ENCODE peak calls at places on chromosomes 6 and 20, in seven cellular contexts. One of them, this sample, is unnamed.

GRCh38 chr6:159919011-159919511 is 28.3 kb downstream of the MAS1 start:
- DNase-seq in right atrium auricular region: no peak
- DNase-seq in brain microvascular endothelial cell: peak
- DNase-seq in IMR-90: peak
- DNase-seq in Panc1: no peak
- DNase-seq in foreskin fibroblast: no peak
- DNase-seq in A549: no peak
- DNase-seq in this sample: no peak

GRCh38 chr6:87029711-87030314 is 65.1 kb downstream of the CGA start:
- DNase-seq in right atrium auricular region: no peak
- DNase-seq in brain microvascular endothelial cell: peak
- DNase-seq in IMR-90: peak
- DNase-seq in Panc1: peak
- DNase-seq in foreskin fibroblast: peak
- DNase-seq in A549: peak
- DNase-seq in this sample: no peak

GRCh38 chr6:161374971-161375873 is 101.4 kb upstream of the AGPAT4 start:
- DNase-seq in right atrium auricular region: peak
- DNase-seq in brain microvascular endothelial cell: no peak
- DNase-seq in IMR-90: no peak
- DNase-seq in Panc1: no peak
- DNase-seq in foreskin fibroblast: no peak
- DNase-seq in A549: no peak
- DNase-seq in this sample: no peak

GRCh38 chr6:160733045-160733646 is 31.1 kb downstream of the PLG start:
- DNase-seq in right atrium auricular region: no peak
- DNase-seq in brain microvascular endothelial cell: peak
- DNase-seq in IMR-90: peak
- DNase-seq in Panc1: peak
- DNase-seq in foreskin fibroblast: peak
- DNase-seq in A549: peak
- DNase-seq in this sample: no peak

GRCh38 chr20:51426879-51427624 is 115.5 kb downstream of the NFATC2 start:
- DNase-seq in right atrium auricular region: no peak
- DNase-seq in brain microvascular endothelial cell: no peak
- DNase-seq in IMR-90: no peak
- DNase-seq in Panc1: no peak
- DNase-seq in foreskin fibroblast: no peak
- DNase-seq in A549: no peak
- DNase-seq in this sample: no peak

GRCh38 chr20:58697201-58697866 is 4.7 kb downstream of the NPEPL1 start:
- DNase-seq in right atrium auricular region: no peak
- DNase-seq in brain microvascular endothelial cell: no peak
- DNase-seq in IMR-90: no peak
- DNase-seq in Panc1: no peak
- DNase-seq in foreskin fibroblast: no peak
- DNase-seq in A549: no peak
- DNase-seq in this sample: no peak

GRCh38 chr6:161031721-161032495 is 40.3 kb downstream of the MAP3K4 start:
- DNase-seq in right atrium auricular region: no peak
- DNase-seq in brain microvascular endothelial cell: peak
- DNase-seq in IMR-90: peak
- DNase-seq in Panc1: no peak
- DNase-seq in foreskin fibroblast: peak
- DNase-seq in A549: no peak
- DNase-seq in this sample: no peak

GRCh38 chr6:25050356-25050755 is 114.6 kb upstream of the RIPOR2 start:
- DNase-seq in right atrium auricular region: no peak
- DNase-seq in brain microvascular endothelial cell: peak
- DNase-seq in IMR-90: peak
- DNase-seq in Panc1: no peak
- DNase-seq in foreskin fibroblast: peak
- DNase-seq in A549: no peak
- DNase-seq in this sample: peak

GRCh38 chr6:96156425-96156824 is 140.7 kb downstream of the FUT9 start:
- DNase-seq in right atrium auricular region: no peak
- DNase-seq in brain microvascular endothelial cell: no peak
- DNase-seq in IMR-90: no peak
- DNase-seq in Panc1: no peak
- DNase-seq in foreskin fibroblast: no peak
- DNase-seq in A549: no peak
- DNase-seq in this sample: no peak

GRCh38 chr6:156517090-156517489 is 260.1 kb upstream of the ARID1B start:
- DNase-seq in right atrium auricular region: no peak
- DNase-seq in brain microvascular endothelial cell: no peak
- DNase-seq in IMR-90: no peak
- DNase-seq in Panc1: no peak
- DNase-seq in foreskin fibroblast: no peak
- DNase-seq in A549: no peak
- DNase-seq in this sample: no peak

GRCh38 chr20:10632681-10633509 is 40.9 kb downstream of the JAG1 start:
- DNase-seq in right atrium auricular region: no peak
- DNase-seq in brain microvascular endothelial cell: no peak
- DNase-seq in IMR-90: no peak
- DNase-seq in Panc1: no peak
- DNase-seq in foreskin fibroblast: no peak
- DNase-seq in A549: no peak
- DNase-seq in this sample: no peak

GRCh38 chr20:45383131-45383530 is 5.0 kb upstream of the TP53TG5 start:
- DNase-seq in right atrium auricular region: no peak
- DNase-seq in brain microvascular endothelial cell: no peak
- DNase-seq in IMR-90: peak
- DNase-seq in Panc1: no peak
- DNase-seq in foreskin fibroblast: no peak
- DNase-seq in A549: no peak
- DNase-seq in this sample: no peak

GRCh38 chr20:59023616-59024015 is 4.4 kb downstream of the TUBB1 start:
- DNase-seq in right atrium auricular region: no peak
- DNase-seq in brain microvascular endothelial cell: no peak
- DNase-seq in IMR-90: no peak
- DNase-seq in Panc1: no peak
- DNase-seq in foreskin fibroblast: no peak
- DNase-seq in A549: no peak
- DNase-seq in this sample: no peak

GRCh38 chr6:25987845-25988244 is 25.2 kb downstream of the TRIM38 start:
- DNase-seq in right atrium auricular region: no peak
- DNase-seq in brain microvascular endothelial cell: no peak
- DNase-seq in IMR-90: no peak
- DNase-seq in Panc1: no peak
- DNase-seq in foreskin fibroblast: no peak
- DNase-seq in A549: no peak
- DNase-seq in this sample: no peak

GRCh38 chr6:163620101-163620500 is 205.6 kb downstream of the QKI start:
- DNase-seq in right atrium auricular region: no peak
- DNase-seq in brain microvascular endothelial cell: no peak
- DNase-seq in IMR-90: no peak
- DNase-seq in Panc1: no peak
- DNase-seq in foreskin fibroblast: no peak
- DNase-seq in A549: no peak
- DNase-seq in this sample: no peak

GRCh38 chr6:10014561-10014960 is 400.3 kb downstream of the TFAP2A start:
- DNase-seq in right atrium auricular region: no peak
- DNase-seq in brain microvascular endothelial cell: no peak
- DNase-seq in IMR-90: peak
- DNase-seq in Panc1: no peak
- DNase-seq in foreskin fibroblast: no peak
- DNase-seq in A549: no peak
- DNase-seq in this sample: no peak

GRCh38 chr20:10580700-10581099 is 93.1 kb downstream of the JAG1 start:
- DNase-seq in right atrium auricular region: no peak
- DNase-seq in brain microvascular endothelial cell: no peak
- DNase-seq in IMR-90: no peak
- DNase-seq in Panc1: no peak
- DNase-seq in foreskin fibroblast: no peak
- DNase-seq in A549: no peak
- DNase-seq in this sample: no peak

GRCh38 chr6:148492654-148493290 is 150.1 kb downstream of the SASH1 start:
- DNase-seq in right atrium auricular region: no peak
- DNase-seq in brain microvascular endothelial cell: no peak
- DNase-seq in IMR-90: no peak
- DNase-seq in Panc1: no peak
- DNase-seq in foreskin fibroblast: no peak
- DNase-seq in A549: no peak
- DNase-seq in this sample: no peak

GRCh38 chr6:76441850-76442249 is 369.4 kb upstream of the IMPG1 start:
- DNase-seq in right atrium auricular region: no peak
- DNase-seq in brain microvascular endothelial cell: no peak
- DNase-seq in IMR-90: no peak
- DNase-seq in Panc1: no peak
- DNase-seq in foreskin fibroblast: no peak
- DNase-seq in A549: no peak
- DNase-seq in this sample: no peak

GRCh38 chr6:125962900-125963497 is 6.4 kb downstream of the HINT3 start:
- DNase-seq in right atrium auricular region: no peak
- DNase-seq in brain microvascular endothelial cell: no peak
- DNase-seq in IMR-90: no peak
- DNase-seq in Panc1: no peak
- DNase-seq in foreskin fibroblast: no peak
- DNase-seq in A549: no peak
- DNase-seq in this sample: no peak

GRCh38 chr20:15236812-15237211 is 899.4 kb upstream of the FLRT3 start:
- DNase-seq in right atrium auricular region: no peak
- DNase-seq in brain microvascular endothelial cell: peak
- DNase-seq in IMR-90: peak
- DNase-seq in Panc1: peak
- DNase-seq in foreskin fibroblast: peak
- DNase-seq in A549: peak
- DNase-seq in this sample: no peak

GRCh38 chr20:31606928-31607639 is 2.0 kb downstream of the ID1 start:
- DNase-seq in right atrium auricular region: no peak
- DNase-seq in brain microvascular endothelial cell: no peak
- DNase-seq in IMR-90: peak
- DNase-seq in Panc1: no peak
- DNase-seq in foreskin fibroblast: no peak
- DNase-seq in A549: peak
- DNase-seq in this sample: no peak
- H3K4me3 ChIP-seq in right atrium auricular region: peak
- H3K4me3 ChIP-seq in brain microvascular endothelial cell: peak
- H3K4me3 ChIP-seq in IMR-90: peak
- H3K4me3 ChIP-seq in Panc1: peak
- H3K4me3 ChIP-seq in foreskin fibroblast: peak
- H3K4me3 ChIP-seq in A549: peak
- H3K4me3 ChIP-seq in this sample: no peak

GRCh38 chr6:44022296-44022661 is 105.0 kb downstream of the MRPL14 start:
- DNase-seq in right atrium auricular region: no peak
- DNase-seq in brain microvascular endothelial cell: no peak
- DNase-seq in IMR-90: peak
- DNase-seq in Panc1: no peak
- DNase-seq in foreskin fibroblast: no peak
- DNase-seq in A549: no peak
- DNase-seq in this sample: no peak
- H3K4me3 ChIP-seq in right atrium auricular region: no peak
- H3K4me3 ChIP-seq in brain microvascular endothelial cell: no peak
- H3K4me3 ChIP-seq in IMR-90: no peak
- H3K4me3 ChIP-seq in Panc1: no peak
- H3K4me3 ChIP-seq in foreskin fibroblast: no peak
- H3K4me3 ChIP-seq in A549: no peak
- H3K4me3 ChIP-seq in this sample: no peak

GRCh38 chr6:166655713-166656265 is 28.7 kb upstream of the RPS6KA2 start:
- DNase-seq in right atrium auricular region: no peak
- DNase-seq in brain microvascular endothelial cell: no peak
- DNase-seq in IMR-90: no peak
- DNase-seq in Panc1: no peak
- DNase-seq in foreskin fibroblast: no peak
- DNase-seq in A549: no peak
- DNase-seq in this sample: no peak

GRCh38 chr6:166658792-166659150 is 31.7 kb upstream of the RPS6KA2 start:
- DNase-seq in right atrium auricular region: no peak
- DNase-seq in brain microvascular endothelial cell: no peak
- DNase-seq in IMR-90: no peak
- DNase-seq in Panc1: no peak
- DNase-seq in foreskin fibroblast: no peak
- DNase-seq in A549: no peak
- DNase-seq in this sample: no peak

GRCh38 chr6:166658115-166658791 is 31.2 kb upstream of the RPS6KA2 start:
- DNase-seq in right atrium auricular region: no peak
- DNase-seq in brain microvascular endothelial cell: no peak
- DNase-seq in IMR-90: no peak
- DNase-seq in Panc1: no peak
- DNase-seq in foreskin fibroblast: no peak
- DNase-seq in A549: no peak
- DNase-seq in this sample: no peak

GRCh38 chr6:166656269-166657206 is 29.5 kb upstream of the RPS6KA2 start:
- DNase-seq in right atrium auricular region: no peak
- DNase-seq in brain microvascular endothelial cell: no peak
- DNase-seq in IMR-90: peak
- DNase-seq in Panc1: no peak
- DNase-seq in foreskin fibroblast: no peak
- DNase-seq in A549: no peak
- DNase-seq in this sample: no peak

GRCh38 chr6:166657531-166657930 is 30.5 kb upstream of the RPS6KA2 start:
- DNase-seq in right atrium auricular region: no peak
- DNase-seq in brain microvascular endothelial cell: no peak
- DNase-seq in IMR-90: no peak
- DNase-seq in Panc1: no peak
- DNase-seq in foreskin fibroblast: no peak
- DNase-seq in A549: no peak
- DNase-seq in this sample: no peak
- H3K4me3 ChIP-seq in right atrium auricular region: no peak
- H3K4me3 ChIP-seq in brain microvascular endothelial cell: no peak
- H3K4me3 ChIP-seq in IMR-90: no peak
- H3K4me3 ChIP-seq in Panc1: no peak
- H3K4me3 ChIP-seq in foreskin fibroblast: no peak
- H3K4me3 ChIP-seq in A549: no peak
- H3K4me3 ChIP-seq in this sample: no peak

DNA sequence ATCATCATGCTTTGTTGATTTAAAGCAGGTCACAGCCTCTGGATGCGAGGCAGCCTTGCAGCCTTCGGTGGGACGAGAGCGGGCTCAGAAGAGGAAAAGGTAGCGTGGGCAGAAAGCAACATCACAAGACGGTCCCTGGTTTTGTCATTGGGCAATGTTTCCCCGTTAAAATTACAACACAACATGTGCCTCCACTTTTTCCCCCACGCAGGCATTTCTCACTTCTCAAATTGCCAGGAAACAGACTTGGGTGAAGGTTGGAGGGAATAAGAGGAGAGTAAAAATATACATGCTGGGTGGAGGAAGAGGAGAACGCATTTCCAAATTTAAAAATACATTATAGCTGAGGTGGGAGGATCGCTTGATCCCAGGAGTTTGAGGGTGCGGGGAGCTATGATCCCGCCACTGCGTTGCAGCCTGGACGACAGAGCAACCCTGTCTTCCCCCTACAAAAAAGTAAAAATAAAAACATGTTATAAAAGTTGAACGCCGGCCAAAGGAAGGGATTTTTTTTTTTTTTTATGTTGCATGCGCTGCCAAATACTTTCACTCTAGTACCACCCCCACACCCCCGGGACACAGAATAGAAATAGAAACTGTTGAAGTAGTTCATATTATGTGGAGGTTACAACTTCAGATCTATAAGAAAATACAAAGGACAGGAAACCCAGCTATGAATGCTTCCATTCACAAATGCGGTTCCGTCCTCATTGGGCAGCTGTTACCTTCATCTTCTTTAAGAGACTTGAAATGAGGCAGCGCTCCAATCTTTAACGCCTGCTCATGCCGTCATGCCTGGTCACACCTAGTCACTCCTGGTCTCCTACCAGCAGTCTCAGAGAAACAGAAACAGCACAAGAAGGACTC is 13.8 kb upstream of the NAA20 start:
- DNase-seq in right atrium auricular region: peak
- DNase-seq in brain microvascular endothelial cell: peak
- DNase-seq in IMR-90: peak
- DNase-seq in Panc1: no peak
- DNase-seq in foreskin fibroblast: no peak
- DNase-seq in A549: no peak
- DNase-seq in this sample: no peak
- H3K4me3 ChIP-seq in right atrium auricular region: peak
- H3K4me3 ChIP-seq in brain microvascular endothelial cell: no peak
- H3K4me3 ChIP-seq in IMR-90: no peak
- H3K4me3 ChIP-seq in Panc1: no peak
- H3K4me3 ChIP-seq in foreskin fibroblast: no peak
- H3K4me3 ChIP-seq in A549: no peak
- H3K4me3 ChIP-seq in this sample: peak